ENCODE peak calls at places on chromosomes 16 and 17, in six cellular contexts. Q is mammary epithelial cell, E is neural progenitor cell, B is IMR-90, H is fibroblast of lung, P is GM23248. V is an unnamed sample. For H3K4me1, the result is how much of the 10 kb centered on the place peaks cover.

GRCh38 chr17:43905985-43906852 is 1.1 kb downstream of the MPP2 start:
- DNase-seq in Q (no peak), E (peak), B (peak), H (peak), P (peak), V (peak)

GRCh38 chr16:71348262-71349085 is 10.0 kb upstream of the CALB2 start:
- DNase-seq in Q (no peak), E (no peak), B (no peak), H (no peak), P (no peak), V (no peak)

GRCh38 chr16:87411375-87412271 is 19.5 kb downstream of the MAP1LC3B start:
- DNase-seq in Q (no peak), E (no peak), B (no peak), H (no peak), P (no peak), V (no peak)

GRCh38 chr17:83067718-83068261 is 11.6 kb upstream of the METRNL start:
- DNase-seq in Q (no peak), E (peak), B (peak), H (no peak), P (peak), V (no peak)

GRCh38 chr17:64256913-64257807 is 5.9 kb downstream of the TEX2 start:
- DNase-seq in Q (peak), E (peak), B (peak), H (peak), P (peak), V (no peak)

GRCh38 chr17:50346313-50347086 is 574 bp downstream of the XYLT2 start:
- DNase-seq in Q (peak), E (peak), B (no peak), H (no peak), P (peak), V (peak)

GRCh38 chr16:893360-893759 is 77.4 kb downstream of the LMF1 start:
- DNase-seq in Q (no peak), E (no peak), B (no peak), H (no peak), P (no peak), V (no peak)

GRCh38 chr17:13736915-13737314 is 135.2 kb upstream of the HS3ST3A1 start:
- DNase-seq in Q (peak), E (no peak), B (peak), H (peak), P (peak), V (no peak)

GRCh38 chr16:83793179-83793578 is 14.6 kb upstream of the HSBP1 start:
- DNase-seq in Q (no peak), E (peak), B (no peak), H (no peak), P (no peak), V (no peak)

GRCh38 chr17:48194097-48194550 is 86.6 kb downstream of the SNX11 start:
- DNase-seq in Q (peak), E (no peak), B (peak), H (peak), P (peak), V (no peak)

GRCh38 chr16:68934402-68934801 is 91.1 kb downstream of the TANGO6 start:
- DNase-seq in Q (no peak), E (no peak), B (no peak), H (no peak), P (no peak), V (no peak)

GRCh38 chr16:64408699-64409098 is 713.2 kb downstream of the CDH11 start:
- DNase-seq in Q (no peak), E (no peak), B (no peak), H (no peak), P (no peak), V (no peak)

GRCh38 chr17:67639555-67639954 is 78.2 kb upstream of the NOL11 start:
- DNase-seq in Q (no peak), E (no peak), B (no peak), H (no peak), P (no peak), V (no peak)

GRCh38 chr17:56708670-56709410 is 115.3 kb downstream of the NOG start:
- DNase-seq in Q (no peak), E (no peak), B (no peak), H (no peak), P (no peak), V (no peak)

GRCh38 chr17:44223574-44224046 is 4.1 kb upstream of the UBTF start:
- DNase-seq in Q (peak), E (no peak), B (peak), H (peak), P (peak), V (no peak)

GRCh38 chr16:48834576-48834975 is 224.6 kb upstream of the N4BP1 start:
- DNase-seq in Q (no peak), E (peak), B (no peak), H (no peak), P (no peak), V (no peak)
- H2AFZ ChIP-seq in Q (no peak), E (no peak), B (no peak), H (no peak), P (no peak), V (no peak)

GRCh38 chr17:30219833-30220232 is 15.7 kb downstream of the SLC6A4 start:
- DNase-seq in Q (no peak), E (no peak), B (no peak), H (no peak), P (no peak), V (peak)

GRCh38 chr17:30218689-30219266 is 16.7 kb downstream of the SLC6A4 start:
- DNase-seq in Q (no peak), E (no peak), B (no peak), H (no peak), P (no peak), V (no peak)

GRCh38 chr17:30221346-30221745 is 14.2 kb downstream of the SLC6A4 start:
- DNase-seq in Q (no peak), E (no peak), B (no peak), H (no peak), P (no peak), V (no peak)

GRCh38 chr17:30219315-30219714 is 16.2 kb downstream of the SLC6A4 start:
- DNase-seq in Q (no peak), E (no peak), B (no peak), H (no peak), P (no peak), V (no peak)

DNA sequence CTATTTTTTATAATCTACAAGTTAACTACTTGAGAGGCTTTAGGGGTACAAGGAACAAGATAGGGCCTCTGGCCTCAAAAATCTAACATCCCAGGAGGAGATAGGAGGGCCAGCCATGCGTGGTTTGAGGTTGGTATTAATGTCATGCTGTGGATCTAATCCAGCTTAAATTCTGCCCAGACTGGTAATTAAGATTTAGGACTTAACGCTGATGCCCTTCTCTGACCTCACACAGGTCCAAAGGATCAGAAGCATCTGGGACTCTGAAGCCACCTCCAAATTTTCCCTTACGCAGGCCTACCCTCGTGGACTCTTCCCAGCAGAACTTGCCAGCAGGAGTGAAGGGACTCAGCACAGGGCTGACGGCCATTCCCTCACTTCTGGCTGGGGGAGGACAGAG is 15.1 kb downstream of the SLC6A4 start:
- DNase-seq in Q (no peak), E (no peak), B (no peak), H (no peak), P (no peak), V (no peak)
- H3K4me1 ChIP-seq in Q (under half), E (under half), B (under half), H (under half), P (under half), V (under half)

DNA sequence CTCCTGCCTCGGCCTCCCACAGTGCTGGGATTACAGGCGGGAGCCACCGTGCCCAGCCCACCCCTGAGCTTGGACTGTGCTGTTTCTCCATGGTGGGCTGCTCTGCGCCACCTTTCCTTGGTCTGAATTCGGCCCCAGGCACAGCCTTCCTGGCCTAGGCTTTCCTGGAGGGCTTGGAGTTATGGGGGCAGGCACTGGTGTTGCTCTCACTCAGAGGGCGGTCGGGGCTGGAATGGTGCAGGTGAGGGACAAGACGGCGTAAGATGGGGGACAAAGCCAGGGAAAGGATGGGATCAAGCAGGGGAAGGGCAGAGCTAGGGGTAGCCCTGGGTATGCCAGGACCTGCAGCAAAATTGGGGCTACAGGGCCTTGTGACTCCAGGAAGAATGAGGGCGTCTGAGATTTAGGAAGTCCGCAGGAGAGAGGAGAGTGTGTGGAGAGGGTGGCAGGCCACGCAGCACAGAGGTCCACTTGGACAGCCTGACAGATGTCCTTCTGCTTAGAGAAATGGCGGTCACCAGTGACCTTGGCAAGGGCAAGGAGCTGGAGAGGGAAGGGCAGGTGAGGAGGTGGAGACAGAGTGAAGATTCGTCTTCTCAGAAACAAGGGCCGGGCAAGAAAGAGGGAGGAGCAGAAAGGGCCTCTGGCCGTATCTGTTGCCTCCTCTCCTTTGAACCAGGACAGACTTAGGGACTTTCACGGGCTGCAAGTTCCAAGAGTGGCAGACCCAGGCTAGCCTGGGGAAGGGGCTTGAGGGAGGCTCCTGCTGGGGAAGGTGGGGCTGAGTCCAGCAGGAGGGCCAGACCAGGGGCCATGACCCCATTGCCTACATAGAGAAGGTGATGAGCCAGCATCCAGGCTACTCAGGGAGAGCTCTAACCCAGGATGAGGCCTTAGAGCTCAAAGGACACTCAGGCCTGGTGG is 1.5 kb upstream of the ATP6V0C start:
- DNase-seq in Q (no peak), E (no peak), B (no peak), H (no peak), P (no peak), V (no peak)
- H2AFZ ChIP-seq in Q (peak), E (no peak), B (peak), H (no peak), P (no peak), V (no peak)

GRCh38 chr17:81339502-81340296 is 44.6 kb upstream of the SLC38A10 start:
- DNase-seq in Q (no peak), E (peak), B (no peak), H (no peak), P (no peak), V (peak)
- H3K4me1 ChIP-seq in Q (under half), E (under half), B (under half), H (under half), P (under half), V (half or more)

V was measured in hepatocyte.